ENCODE peak calls at places on chromosome 13, in eight cellular contexts. V is T-cell, A is psoas muscle, L is hepatocyte, M is B cell, P is hypothalamus, C is GM19239, E is nephron progenitor cell. B is an unnamed sample.
A peak's percentile ranks its signal among the peaks of the same experiment; 100 is the strongest.

GRCh38 chr13:83151308-83151660 is 731.0 kb downstream of the SLITRK1 start:
- DNase-seq in V (no peak), A (no peak), L (no peak), M (no peak), P (no peak), C (no peak), E (no peak), B (no peak)

GRCh38 chr13:109241160-109241559 is 545.2 kb downstream of the IRS2 start:
- DNase-seq in V (no peak), A (no peak), L (no peak), M (no peak), P (no peak), C (no peak), E (no peak), B (no peak)

GRCh38 chr13:48977973-48978372 is 2.3 kb downstream of the FNDC3A start:
- DNase-seq in V (no peak), A (no peak), L (no peak), M (no peak), P (no peak), C (no peak), E (no peak), B (no peak)

GRCh38 chr13:92175330-92175729 is 776.9 kb downstream of the GPC5 start:
- DNase-seq in V (no peak), A (no peak), L (peak; percentile 81), M (no peak), P (no peak), C (no peak), E (peak; percentile 16), B (no peak)

GRCh38 chr13:30121666-30122065 is 185.7 kb downstream of the KATNAL1 start:
- DNase-seq in V (no peak), A (no peak), L (no peak), M (no peak), P (no peak), C (no peak), E (no peak), B (no peak)

GRCh38 chr13:40502236-40502635 is 164.2 kb downstream of the FOXO1 start:
- DNase-seq in V (no peak), A (no peak), L (no peak), M (no peak), P (no peak), C (no peak), E (no peak), B (no peak)

GRCh38 chr13:86684402-86684801 is 885.2 kb upstream of the SLITRK6 start:
- DNase-seq in V (no peak), A (no peak), L (no peak), M (no peak), P (no peak), C (no peak), E (no peak), B (no peak)

GRCh38 chr13:50389726-50390125 is 374.5 kb downstream of the KCNRG start:
- DNase-seq in V (no peak), A (no peak), L (no peak), M (no peak), P (no peak), C (no peak), E (no peak), B (no peak)

GRCh38 chr13:42497798-42498197 is 76.2 kb upstream of the TNFSF11 start:
- DNase-seq in V (no peak), A (no peak), L (peak; percentile 13), M (no peak), P (no peak), C (no peak), E (no peak), B (no peak)

GRCh38 chr13:20340759-20341161 is 108.6 kb upstream of the GJB6 start:
- DNase-seq in V (no peak), A (peak; percentile 72), L (no peak), M (no peak), P (no peak), C (no peak), E (no peak), B (no peak)

GRCh38 chr13:31982540-31982939 is 49.0 kb upstream of the FRY start:
- DNase-seq in V (no peak), A (peak; percentile 62), L (peak; percentile 70), M (no peak), P (no peak), C (no peak), E (no peak), B (peak; percentile 42)

GRCh38 chr13:106524108-106524507 is 11.4 kb downstream of the EFNB2 start:
- DNase-seq in V (no peak), A (no peak), L (no peak), M (no peak), P (no peak), C (no peak), E (no peak), B (no peak)

GRCh38 chr13:39414339-39414738 is 188.7 kb downstream of the LHFPL6 start:
- DNase-seq in V (no peak), A (no peak), L (no peak), M (no peak), P (no peak), C (no peak), E (no peak), B (no peak)

B was measured in T1000.